ENCODE peak calls at places on chromosome 10, in ten cellular contexts. F is thoracic aorta, K is ovary, B is upper lobe of right lung, Y is body of pancreas, L is astrocyte, T is colonic mucosa, V is neural crest cell, M is hepatocyte, A is heart left ventricle. U is an unnamed sample.

GRCh38 chr10:114631678-114632417 is 26.2 kb downstream of the ABLIM1 start:
- DNase-seq in F (no peak), K (peak; percentile 47), B (peak; percentile 72), Y (peak; percentile 41), L (no peak), T (peak; percentile 67), V (peak; percentile 44), M (peak; percentile 85), A (peak; percentile 67), U (no peak)

GRCh38 chr10:131824371-131825149 is 76.2 kb upstream of the PPP2R2D start:
- DNase-seq in F (no peak), K (no peak), B (peak; percentile 65), Y (no peak), L (no peak), T (no peak), V (no peak), M (no peak), A (no peak), U (no peak)

GRCh38 chr10:46234431-46235060 is 52.3 kb upstream of the ANTXRL start:
- DNase-seq in F (no peak), K (no peak), B (no peak), Y (no peak), L (no peak), T (no peak), V (no peak), M (no peak), A (no peak), U (peak; percentile 8)

GRCh38 chr10:121974535-121975294 is at the start of gene NSMCE4A:
- DNase-seq in F (no peak), K (peak; percentile 79), B (peak; percentile 91), Y (peak; percentile 81), L (peak; percentile 64), T (peak; percentile 77), V (peak; percentile 76), M (peak; percentile 90), A (peak; percentile 84), U (no peak)

GRCh38 chr10:33477291-33478088 is 143.0 kb upstream of the NRP1 start:
- DNase-seq in F (no peak), K (no peak), B (no peak), Y (no peak), L (no peak), T (no peak), V (no peak), M (no peak), A (no peak), U (no peak)

GRCh38 chr10:126924915-126925300 is 19.7 kb downstream of the DOCK1 start:
- DNase-seq in F (no peak), K (no peak), B (no peak), Y (no peak), L (no peak), T (no peak), V (no peak), M (no peak), A (no peak), U (no peak)

GRCh38 chr10:45379891-45380540 is 6.0 kb downstream of the ALOX5 start:
- DNase-seq in F (no peak), K (no peak), B (peak; percentile 81), Y (no peak), L (no peak), T (peak; percentile 33), V (no peak), M (no peak), A (peak; percentile 52), U (no peak)

GRCh38 chr10:123945506-123945905 is 53.9 kb upstream of the CPXM2 start:
- DNase-seq in F (no peak), K (no peak), B (no peak), Y (no peak), L (no peak), T (no peak), V (no peak), M (peak; percentile 37), A (no peak), U (no peak)

GRCh38 chr10:109895095-109895818 is 28.1 kb downstream of the XPNPEP1 start:
- DNase-seq in F (peak; percentile 85), K (no peak), B (no peak), Y (peak; percentile 45), L (peak; percentile 92), T (peak; percentile 64), V (no peak), M (no peak), A (peak; percentile 91), U (no peak)

GRCh38 chr10:87966454-87966853 is 103.0 kb downstream of the PTEN start:
- DNase-seq in F (no peak), K (no peak), B (no peak), Y (no peak), L (peak; percentile 18), T (no peak), V (no peak), M (no peak), A (no peak), U (no peak)

GRCh38 chr10:63553473-63553872 is 32.3 kb downstream of the REEP3 start:
- DNase-seq in F (no peak), K (no peak), B (no peak), Y (no peak), L (no peak), T (no peak), V (no peak), M (no peak), A (no peak), U (no peak)

GRCh38 chr10:133275683-133276092 is 980 bp downstream of the ADAM8 start:
- DNase-seq in F (no peak), K (no peak), B (no peak), Y (no peak), L (no peak), T (no peak), V (no peak), M (no peak), A (no peak), U (no peak)
- TF ChIP-seq CTCF in F (no peak), K (no peak), B (no peak), Y (no peak), L (no peak), T (no peak), V (no peak), M (no peak), A (no peak), U (no peak)

GRCh38 chr10:81082621-81083376 is 545.1 kb downstream of the SH2D4B start:
- DNase-seq in F (no peak), K (no peak), B (no peak), Y (no peak), L (no peak), T (no peak), V (no peak), M (no peak), A (no peak), U (no peak)

GRCh38 chr10:81081887-81082620 is 544.4 kb downstream of the SH2D4B start:
- DNase-seq in F (no peak), K (no peak), B (no peak), Y (no peak), L (no peak), T (no peak), V (no peak), M (no peak), A (no peak), U (no peak)
- TF ChIP-seq CTCF in F (no peak), K (no peak), B (no peak), Y (no peak), L (no peak), T (no peak), V (peak; percentile 45), M (peak; percentile 18), A (no peak), U (no peak)

GRCh38 chr10:119652361-119652760 is 1.2 kb downstream of the BAG3 start:
- DNase-seq in F (no peak), K (no peak), B (no peak), Y (no peak), L (peak; percentile 60), T (peak; percentile 29), V (no peak), M (peak; percentile 66), A (no peak), U (no peak)
- TF ChIP-seq CTCF in F (no peak), K (peak; percentile 16), B (peak; percentile 37), Y (peak; percentile 34), L (peak; percentile 39), T (peak; percentile 25), V (peak; percentile 51), M (peak; percentile 45), A (peak; percentile 52), U (no peak)

GRCh38 chr10:26858707-26859034 is 2.1 kb downstream of the ABI1 start:
- DNase-seq in F (no peak), K (no peak), B (no peak), Y (no peak), L (no peak), T (no peak), V (no peak), M (no peak), A (no peak), U (no peak)

GRCh38 chr10:26859241-26860025 is 1.3 kb downstream of the ABI1 start:
- DNase-seq in F (no peak), K (no peak), B (no peak), Y (no peak), L (no peak), T (no peak), V (no peak), M (peak; percentile 13), A (no peak), U (no peak)

GRCh38 chr10:26860026-26860541 is 674 bp downstream of the ABI1 start:
- DNase-seq in F (peak; percentile 21), K (peak; percentile 64), B (peak; percentile 84), Y (peak; percentile 61), L (peak; percentile 66), T (peak; percentile 66), V (peak; percentile 28), M (peak; percentile 76), A (peak; percentile 75), U (peak; percentile 28)

GRCh38 chr10:26861326-26861998 is 704 bp upstream of the ABI1 start:
- DNase-seq in F (no peak), K (no peak), B (no peak), Y (no peak), L (no peak), T (no peak), V (no peak), M (no peak), A (no peak), U (no peak)

GRCh38 chr10:26860542-26861325 is at the start of gene ABI1:
- DNase-seq in F (peak; percentile 93), K (peak; percentile 99), B (peak; percentile 99), Y (peak; percentile 98), L (peak; percentile 93), T (peak; percentile 98), V (peak; percentile 98), M (peak; percentile 99), A (peak; percentile 98), U (peak; percentile 87)
- TF ChIP-seq CTCF in F (peak; percentile 77), K (no peak), B (no peak), Y (no peak), L (peak; percentile 35), T (peak; percentile 79), V (no peak), M (peak; percentile 93), A (no peak), U (no peak)